ENCODE peak calls at places on chromosomes 16 and 17, in seven cellular contexts. Y is Peyer's patch; I is A549; S is aorta; P is CD4-positive, CD25-positive, alpha-beta regulatory T cell; C is ovary; Z is uterus. G is an unnamed sample.

GRCh38 chr17:34892864-34893263 is 68.4 kb downstream of the CCT6B start:
- DNase-seq in Y (no peak), S (no peak), C (no peak), Z (no peak), I (peak; percentile 33), P (peak; percentile 9), G (no peak)

GRCh38 chr17:50665838-50666237 is 31.2 kb downstream of the ABCC3 start:
- DNase-seq in P (no peak), S (peak; percentile 3), C (no peak), Z (no peak), Y (no peak), I (no peak), G (no peak)

GRCh38 chr17:41917957-41918391 is 777 bp downstream of the ACLY start:
- DNase-seq in S (peak; percentile 89), Y (peak; percentile 70), I (peak; percentile 44), P (peak; percentile 42), C (peak; percentile 76), Z (peak; percentile 61), G (peak; percentile 74)

GRCh38 chr17:32878211-32878610 is 1.3 kb upstream of the MYO1D start:
- DNase-seq in Y (peak; percentile 68), Z (peak; percentile 34), C (no peak), I (no peak), P (no peak), S (peak; percentile 92), G (peak; percentile 90)

GRCh38 chr17:59786536-59787319 is 79.3 kb downstream of the VMP1 start:
- DNase-seq in S (no peak), Y (peak; percentile 83), I (peak; percentile 100), Z (peak; percentile 33), C (no peak), P (peak; percentile 99), G (no peak)

GRCh38 chr16:56988948-56989945 is at the start of gene NLRC5:
- DNase-seq in Z (peak; percentile 82), S (peak; percentile 96), P (peak; percentile 96), Y (peak; percentile 95), I (peak; percentile 62), C (peak; percentile 82), G (peak; percentile 93)

GRCh38 chr17:752620-753219 is 656 bp upstream of the GEMIN4 start:
- DNase-seq in I (peak; percentile 48), C (peak; percentile 78), S (peak; percentile 90), Y (peak; percentile 71), P (peak; percentile 57), Z (peak; percentile 78), G (peak; percentile 92)

GRCh38 chr17:55384833-55385232 is 36.8 kb downstream of the MMD start:
- DNase-seq in P (no peak), S (no peak), Z (no peak), Y (no peak), I (no peak), C (no peak), G (no peak)

GRCh38 chr17:10993126-10993525 is 155.2 kb upstream of the PIRT start:
- DNase-seq in Z (no peak), S (no peak), I (no peak), C (no peak), P (no peak), Y (no peak), G (no peak)
- H3K9me3 ChIP-seq in Z (no peaks in the 10 kb centered on the region), S (no peaks in the 10 kb centered on the region), I (no peaks in the 10 kb centered on the region), C (no peaks in the 10 kb centered on the region), P (no peaks in the 10 kb centered on the region), Y (no peaks in the 10 kb centered on the region), G (no peaks in the 10 kb centered on the region)

GRCh38 chr17:82943339-82943738 is 103.5 kb upstream of the ZNF750 start:
- DNase-seq in I (no peak), Y (peak; percentile 36), S (peak; percentile 71), P (no peak), C (peak; percentile 13), Z (peak; percentile 10), G (peak; percentile 56)
- H3K9me3 ChIP-seq in I (peaks cover 53% of the 10 kb centered on the region), Y (peaks cover 22% of the 10 kb centered on the region), S (peaks cover 3% of the 10 kb centered on the region), P (peaks cover 23% of the 10 kb centered on the region), C (peaks cover 2% of the 10 kb centered on the region), Z (no peaks in the 10 kb centered on the region), G (peaks cover 34% of the 10 kb centered on the region)

DNA sequence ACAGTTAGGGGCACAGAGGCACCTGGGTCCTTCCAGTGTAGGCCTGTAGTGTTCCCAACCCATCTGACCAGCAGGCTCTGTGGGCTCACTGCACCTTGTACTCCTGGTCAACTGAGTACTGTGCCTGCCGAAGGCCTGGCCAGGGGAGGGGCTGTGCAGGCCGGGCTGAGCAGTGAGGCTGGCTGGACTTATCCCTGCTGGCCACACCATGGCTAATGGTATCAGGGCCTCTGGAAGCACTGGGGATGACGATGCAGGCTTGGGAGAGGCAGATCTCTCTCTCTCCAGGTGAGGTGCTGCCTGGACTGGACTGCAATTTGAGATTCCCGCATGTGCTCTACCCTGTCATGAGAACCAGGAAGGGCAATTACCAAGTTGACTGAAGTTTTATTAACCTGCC is 59.0 kb upstream of the SDK2 start:
- DNase-seq in P (no peak), Y (no peak), S (no peak), Z (no peak), C (no peak), I (no peak), G (peak; percentile 31)
- H3K9me3 ChIP-seq in P (no peaks in the 10 kb centered on the region), Y (no peaks in the 10 kb centered on the region), S (peaks cover 2% of the 10 kb centered on the region), Z (no peaks in the 10 kb centered on the region), C (no peaks in the 10 kb centered on the region), I (peaks cover 8% of the 10 kb centered on the region), G (no peaks in the 10 kb centered on the region)

DNA sequence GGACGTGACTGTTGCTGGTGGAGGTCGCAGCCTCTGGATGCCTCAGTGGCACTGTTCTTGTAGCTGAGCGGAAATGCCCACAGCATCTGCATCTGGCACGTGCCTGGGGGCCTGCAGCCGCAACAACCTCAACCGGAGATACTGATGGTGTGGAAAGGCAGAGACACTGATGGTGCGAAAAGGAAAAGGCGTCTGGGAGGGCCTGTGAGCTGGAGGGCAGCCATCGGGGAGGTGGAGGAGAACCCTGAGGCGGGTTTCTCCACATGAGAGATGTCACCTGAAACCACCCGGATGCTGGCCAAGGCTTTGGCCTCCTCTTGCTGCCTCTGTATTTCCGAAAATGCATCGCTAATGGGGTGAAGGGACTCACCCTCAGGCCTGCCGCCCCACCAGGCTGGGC is 284.8 kb upstream of the WSB1 start:
- DNase-seq in S (no peak), Y (no peak), I (no peak), C (no peak), P (no peak), Z (no peak), G (no peak)
- H3K9me3 ChIP-seq in S (peaks cover 2% of the 10 kb centered on the region), Y (no peaks in the 10 kb centered on the region), I (no peaks in the 10 kb centered on the region), C (no peaks in the 10 kb centered on the region), P (no peaks in the 10 kb centered on the region), Z (no peaks in the 10 kb centered on the region), G (no peaks in the 10 kb centered on the region)

GRCh38 chr16:84675423-84675822 is 24.4 kb upstream of the USP10 start:
- DNase-seq in Z (no peak), P (no peak), S (no peak), I (no peak), Y (no peak), C (no peak), G (no peak)
- H3K9me3 ChIP-seq in Z (no peaks in the 10 kb centered on the region), P (no peaks in the 10 kb centered on the region), S (no peaks in the 10 kb centered on the region), I (no peaks in the 10 kb centered on the region), Y (no peaks in the 10 kb centered on the region), C (no peaks in the 10 kb centered on the region), G (no peaks in the 10 kb centered on the region)

GRCh38 chr17:53719229-53719628 is 103.5 kb upstream of the KIF2B start:
- DNase-seq in Y (no peak), C (no peak), P (no peak), Z (no peak), I (no peak), S (no peak), G (no peak)

GRCh38 chr17:53722407-53722806 is 100.3 kb upstream of the KIF2B start:
- DNase-seq in C (no peak), P (no peak), Y (no peak), Z (no peak), S (no peak), I (peak; percentile 39), G (no peak)

GRCh38 chr17:53721101-53721500 is 101.6 kb upstream of the KIF2B start:
- DNase-seq in Z (no peak), S (no peak), C (no peak), I (no peak), P (no peak), Y (no peak), G (no peak)

GRCh38 chr17:53724726-53725125 is 98.0 kb upstream of the KIF2B start:
- DNase-seq in P (no peak), Y (no peak), I (no peak), C (no peak), Z (no peak), S (no peak), G (no peak)
- H3K9me3 ChIP-seq in P (no peaks in the 10 kb centered on the region), Y (no peaks in the 10 kb centered on the region), I (peaks cover 19% of the 10 kb centered on the region), C (no peaks in the 10 kb centered on the region), Z (no peaks in the 10 kb centered on the region), S (no peaks in the 10 kb centered on the region), G (no peaks in the 10 kb centered on the region)

GRCh38 chr16:31880322-31880979 is 6.8 kb downstream of the ZNF267 start:
- DNase-seq in S (no peak), P (peak; percentile 40), I (no peak), Z (no peak), C (no peak), Y (no peak), G (no peak)

GRCh38 chr16:31875112-31875803 is 1.7 kb downstream of the ZNF267 start:
- DNase-seq in Y (no peak), S (no peak), P (no peak), C (no peak), I (no peak), Z (no peak), G (no peak)

GRCh38 chr16:31876955-31877828 is 3.6 kb downstream of the ZNF267 start:
- DNase-seq in C (no peak), Y (no peak), P (peak; percentile 71), I (peak; percentile 46), Z (no peak), S (no peak), G (no peak)

GRCh38 chr16:31879937-31880321 is 6.3 kb downstream of the ZNF267 start:
- DNase-seq in C (no peak), S (no peak), P (no peak), Z (no peak), I (no peak), Y (no peak), G (no peak)

DNA sequence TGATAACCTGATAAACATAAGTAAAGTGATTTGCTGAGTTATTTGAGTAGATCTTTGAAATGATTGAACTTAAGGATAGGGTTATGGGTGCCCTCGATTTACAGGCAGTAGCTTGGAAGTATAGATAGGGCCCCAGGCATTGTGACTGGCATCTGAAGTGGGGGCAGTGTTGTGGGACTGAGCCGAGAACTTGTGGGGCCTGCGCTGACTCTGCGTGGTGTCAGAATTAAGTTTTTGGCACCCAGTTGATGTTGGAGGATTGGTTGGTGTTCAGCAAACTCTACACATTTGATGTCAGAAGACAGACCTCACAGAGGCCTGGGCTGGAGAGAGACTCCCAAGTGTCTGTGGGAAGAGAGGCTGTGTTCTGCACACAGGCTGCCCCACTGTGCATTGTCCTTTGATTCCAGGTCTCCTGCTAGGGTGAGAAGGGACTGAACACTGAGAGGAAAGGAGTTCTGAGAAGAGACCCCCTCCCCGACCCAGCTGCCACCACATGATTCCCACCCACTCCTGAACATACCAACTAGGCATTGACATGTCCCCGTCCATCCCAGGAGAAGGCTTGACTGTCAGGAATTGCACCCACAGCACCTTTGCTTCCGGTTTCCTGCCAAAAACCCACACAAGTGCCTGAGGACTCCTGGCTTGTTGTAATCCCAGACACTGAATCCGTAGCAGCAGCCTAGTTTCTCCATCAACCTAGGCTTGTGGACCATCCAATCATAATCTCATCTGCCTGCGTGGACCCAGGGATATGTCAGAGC is 4.5 kb downstream of the ZNF267 start:
- DNase-seq in Y (no peak), P (no peak), C (no peak), I (no peak), Z (no peak), S (no peak), G (no peak)
- H3K9me3 ChIP-seq in Y (no peaks in the 10 kb centered on the region), P (peaks cover 6% of the 10 kb centered on the region), C (no peaks in the 10 kb centered on the region), I (peaks cover 65% of the 10 kb centered on the region), Z (no peaks in the 10 kb centered on the region), S (no peaks in the 10 kb centered on the region), G (no peaks in the 10 kb centered on the region)

G was measured in tibial artery.